ENCODE peak calls at places on chromosome 18, in four cellular contexts. One of them, this sample, is unnamed.

GRCh38 chr18:2644535-2644934 is 11.0 kb upstream of the SMCHD1 start:
- DNase-seq in RWPE1: no peak
- DNase-seq in GM10248: no peak
- DNase-seq in WTC11: no peak
- DNase-seq in this sample: no peak

GRCh38 chr18:3211236-3211992 is 8.4 kb downstream of the MYOM1 start:
- DNase-seq in WTC11: no peak
- DNase-seq in RWPE1: no peak
- DNase-seq in GM10248: no peak
- DNase-seq in this sample: no peak

GRCh38 chr18:63832470-63832869 is 55.0 kb upstream of the SERPINB2 start:
- DNase-seq in WTC11: no peak
- DNase-seq in RWPE1: peak
- DNase-seq in GM10248: peak
- DNase-seq in this sample: no peak

GRCh38 chr18:63997606-63998005 is 27.7 kb downstream of the SERPINB8 start:
- DNase-seq in WTC11: no peak
- DNase-seq in RWPE1: no peak
- DNase-seq in GM10248: no peak
- DNase-seq in this sample: no peak

GRCh38 chr18:10070581-10071000 is 156.8 kb downstream of the VAPA start:
- DNase-seq in GM10248: no peak
- DNase-seq in RWPE1: no peak
- DNase-seq in WTC11: no peak
- DNase-seq in this sample: no peak

GRCh38 chr18:76349067-76349715 is 145.9 kb downstream of the ZNF516 start:
- DNase-seq in RWPE1: peak
- DNase-seq in GM10248: peak
- DNase-seq in WTC11: peak
- DNase-seq in this sample: peak

GRCh38 chr18:52060612-52061259 is 279.3 kb upstream of the DCC start:
- DNase-seq in RWPE1: no peak
- DNase-seq in WTC11: peak
- DNase-seq in GM10248: no peak
- DNase-seq in this sample: no peak

GRCh38 chr18:47893047-47893446 is 37.4 kb downstream of the SMAD2 start:
- DNase-seq in RWPE1: no peak
- DNase-seq in GM10248: no peak
- DNase-seq in WTC11: no peak
- DNase-seq in this sample: no peak

GRCh38 chr18:42296192-42296591 is 341.2 kb downstream of the PIK3C3 start:
- DNase-seq in WTC11: no peak
- DNase-seq in GM10248: no peak
- DNase-seq in RWPE1: no peak
- DNase-seq in this sample: no peak

GRCh38 chr18:42287047-42287446 is 332.0 kb downstream of the PIK3C3 start:
- DNase-seq in RWPE1: no peak
- DNase-seq in WTC11: no peak
- DNase-seq in GM10248: no peak
- DNase-seq in this sample: no peak

GRCh38 chr18:42289526-42289925 is 334.5 kb downstream of the PIK3C3 start:
- DNase-seq in GM10248: no peak
- DNase-seq in WTC11: no peak
- DNase-seq in RWPE1: no peak
- DNase-seq in this sample: no peak

GRCh38 chr18:42292654-42293053 is 337.6 kb downstream of the PIK3C3 start:
- DNase-seq in WTC11: no peak
- DNase-seq in RWPE1: no peak
- DNase-seq in GM10248: no peak
- DNase-seq in this sample: no peak

GRCh38 chr18:42290318-42291307 is 335.6 kb downstream of the PIK3C3 start:
- DNase-seq in GM10248: no peak
- DNase-seq in RWPE1: no peak
- DNase-seq in WTC11: no peak
- DNase-seq in this sample: no peak
- TF ChIP-seq CTCF in GM10248: no peak
- TF ChIP-seq CTCF in RWPE1: no peak
- TF ChIP-seq CTCF in WTC11: no peak
- TF ChIP-seq CTCF in this sample: no peak

DNA sequence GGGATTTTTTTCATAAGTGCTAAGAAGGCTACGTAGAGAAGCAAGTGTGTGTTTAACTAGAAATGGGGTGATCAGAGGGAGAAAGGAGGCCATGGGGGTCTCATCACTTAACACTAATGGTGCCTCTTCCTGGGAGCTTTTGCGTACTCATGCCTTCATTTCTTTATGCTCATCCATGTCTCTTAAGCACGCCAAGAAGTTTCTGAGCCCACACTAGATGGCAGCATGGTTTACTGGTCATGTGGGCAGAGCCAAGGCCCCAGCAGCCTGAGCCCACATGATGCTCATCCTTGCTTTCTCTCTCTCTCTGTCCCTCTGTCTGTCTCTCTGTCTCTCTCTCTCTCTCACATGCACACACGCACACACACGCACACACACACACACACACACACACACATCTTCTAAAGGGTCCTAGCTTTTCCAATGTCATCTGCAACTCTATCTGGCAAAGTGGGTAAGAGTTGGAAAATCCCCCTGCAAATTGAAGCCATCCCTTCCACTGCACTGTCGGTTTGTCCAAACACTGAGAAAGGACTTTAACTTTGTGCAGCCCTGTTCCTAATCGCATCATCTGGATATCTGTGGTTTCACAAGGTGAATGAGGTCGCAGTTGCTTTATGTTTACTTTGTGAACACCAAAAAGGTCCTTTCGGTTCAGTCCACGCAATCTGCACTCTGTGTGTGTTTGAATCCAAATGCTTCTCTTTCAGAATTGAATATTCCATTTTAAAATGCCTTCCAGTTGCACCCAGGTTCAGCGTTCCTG is 137.2 kb upstream of the CCDC68 start:
- DNase-seq in WTC11: peak
- DNase-seq in RWPE1: peak
- DNase-seq in GM10248: peak
- DNase-seq in this sample: peak
- TF ChIP-seq CTCF in WTC11: no peak
- TF ChIP-seq CTCF in RWPE1: peak
- TF ChIP-seq CTCF in GM10248: peak
- TF ChIP-seq CTCF in this sample: peak

DNA sequence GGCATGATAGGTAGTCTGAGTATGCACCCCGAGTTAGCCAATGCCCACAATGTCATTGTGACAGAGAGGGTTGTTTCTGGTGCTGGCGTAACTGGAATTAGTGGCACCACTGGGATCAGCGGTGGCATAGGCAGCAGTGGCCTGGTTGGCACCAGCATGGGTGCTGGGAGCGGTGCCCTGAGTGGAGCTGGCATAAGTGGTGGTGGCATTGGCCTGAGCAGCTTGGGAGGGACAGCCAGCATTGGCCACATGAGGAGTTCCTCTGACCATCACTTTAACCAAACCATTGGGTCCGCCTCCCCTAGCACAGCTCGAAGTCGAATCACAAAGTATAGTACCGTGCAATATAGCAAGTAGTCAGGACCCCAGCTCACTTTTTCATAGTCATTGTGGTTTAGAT is 21.6 kb upstream of the DSG4 start:
- DNase-seq in GM10248: no peak
- DNase-seq in WTC11: no peak
- DNase-seq in RWPE1: no peak
- DNase-seq in this sample: no peak
- TF ChIP-seq CTCF in GM10248: no peak
- TF ChIP-seq CTCF in WTC11: no peak
- TF ChIP-seq CTCF in RWPE1: no peak
- TF ChIP-seq CTCF in this sample: no peak

GRCh38 chr18:13103366-13103765 is 112.2 kb downstream of the CEP192 start:
- DNase-seq in GM10248: no peak
- DNase-seq in RWPE1: no peak
- DNase-seq in WTC11: no peak
- DNase-seq in this sample: no peak
- TF ChIP-seq CTCF in GM10248: no peak
- TF ChIP-seq CTCF in RWPE1: peak
- TF ChIP-seq CTCF in WTC11: peak
- TF ChIP-seq CTCF in this sample: peak

DNA sequence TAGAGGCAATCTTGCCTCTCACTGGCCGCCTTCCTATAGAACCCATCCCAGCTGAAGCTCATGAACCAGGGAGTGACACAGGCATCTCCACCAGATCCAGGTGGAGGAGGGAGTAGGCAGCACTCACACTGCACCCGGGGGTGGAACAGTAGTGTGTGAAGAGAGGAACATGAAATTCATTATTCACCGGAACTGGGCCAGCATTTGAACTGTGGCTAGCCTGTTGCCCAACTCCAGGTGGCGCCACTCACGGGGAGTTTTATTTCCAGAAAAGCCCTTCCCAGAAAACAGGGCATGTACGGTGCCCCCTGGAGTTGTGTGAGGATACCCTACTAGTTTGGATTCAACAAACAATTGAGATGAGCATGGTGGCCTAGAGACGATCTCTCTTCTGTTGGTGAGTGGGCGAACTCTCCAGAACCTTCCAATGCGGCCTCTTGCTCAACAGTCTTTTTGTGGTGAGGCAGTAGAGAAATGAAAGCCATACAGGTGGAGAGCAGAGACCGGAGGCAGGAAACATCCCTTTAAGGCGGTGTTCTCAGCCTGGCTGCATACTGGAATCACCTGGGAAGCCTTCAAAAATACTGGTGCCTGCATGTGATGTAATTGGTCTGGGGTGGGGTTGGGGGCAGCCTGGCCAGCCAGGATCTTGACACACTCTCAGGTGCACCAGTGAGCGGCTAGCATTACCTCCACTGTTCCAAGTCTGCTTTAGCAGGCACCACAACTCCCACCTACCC is 73.5 kb upstream of the NEDD4L start:
- DNase-seq in RWPE1: no peak
- DNase-seq in WTC11: peak
- DNase-seq in GM10248: no peak
- DNase-seq in this sample: no peak
- TF ChIP-seq CTCF in RWPE1: peak
- TF ChIP-seq CTCF in WTC11: peak
- TF ChIP-seq CTCF in GM10248: peak
- TF ChIP-seq CTCF in this sample: peak

DNA sequence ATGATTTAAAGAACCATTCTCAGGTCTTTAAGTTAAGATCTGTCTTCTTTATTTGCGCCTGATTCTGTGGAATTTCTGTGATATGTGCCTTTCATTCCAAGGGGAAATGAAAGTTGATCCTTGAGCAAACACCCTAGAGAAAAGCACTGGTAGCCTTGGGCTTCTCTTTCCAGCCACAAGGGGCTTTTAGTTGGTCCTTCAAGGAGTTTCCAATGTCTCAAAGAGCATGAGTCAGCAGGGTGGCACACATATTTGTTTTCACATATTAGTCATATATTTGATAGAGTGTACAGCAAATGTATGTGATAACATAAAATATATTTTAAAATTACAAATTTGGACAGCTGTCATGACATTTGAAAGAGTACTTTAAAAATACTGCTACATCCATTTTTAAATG is 339.5 kb downstream of the TXNL1 start:
- DNase-seq in RWPE1: peak
- DNase-seq in WTC11: no peak
- DNase-seq in GM10248: no peak
- DNase-seq in this sample: no peak
- TF ChIP-seq CTCF in RWPE1: no peak
- TF ChIP-seq CTCF in WTC11: no peak
- TF ChIP-seq CTCF in GM10248: no peak
- TF ChIP-seq CTCF in this sample: no peak

DNA sequence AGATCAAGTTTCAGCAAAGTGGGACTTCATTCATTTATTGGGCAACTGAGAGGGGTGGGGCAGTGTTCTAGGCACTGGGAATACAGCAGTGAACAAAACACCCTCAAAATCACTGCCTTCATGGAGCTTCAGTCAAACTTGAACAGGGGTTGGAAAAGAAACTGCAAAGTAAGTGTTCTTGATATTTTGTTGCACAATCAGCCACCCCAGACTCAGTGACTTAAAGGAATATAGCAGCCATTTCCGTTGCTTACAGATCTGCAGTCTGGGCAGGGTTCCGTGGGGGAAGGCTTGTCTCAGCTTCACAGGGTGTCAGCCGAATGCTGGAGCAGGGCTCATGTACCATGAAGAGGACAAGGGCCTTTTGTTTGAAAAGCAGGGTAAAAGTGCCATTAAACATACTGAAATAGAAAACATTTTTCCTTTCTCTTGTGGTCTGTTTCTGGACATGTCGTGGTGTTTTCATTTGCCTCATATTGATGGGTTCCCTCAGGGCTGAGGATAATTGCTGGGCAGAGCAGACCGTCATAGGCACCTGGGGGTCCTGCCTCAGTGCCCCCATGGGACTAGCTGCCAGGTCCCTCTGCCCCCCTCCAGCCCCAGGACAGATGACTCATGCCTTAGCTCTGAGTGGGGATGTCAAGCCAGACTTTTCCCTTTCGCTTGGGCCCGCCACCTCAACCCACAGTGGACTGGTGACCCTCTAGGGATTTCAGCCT is 96.3 kb downstream of the PTPRM start:
- DNase-seq in RWPE1: no peak
- DNase-seq in WTC11: no peak
- DNase-seq in GM10248: no peak
- DNase-seq in this sample: no peak
- TF ChIP-seq CTCF in RWPE1: no peak
- TF ChIP-seq CTCF in WTC11: no peak
- TF ChIP-seq CTCF in GM10248: no peak
- TF ChIP-seq CTCF in this sample: no peak

GRCh38 chr18:43592268-43592667 is 315.0 kb upstream of the SYT4 start:
- DNase-seq in WTC11: no peak
- DNase-seq in GM10248: no peak
- DNase-seq in RWPE1: no peak
- DNase-seq in this sample: no peak

GRCh38 chr18:43590182-43590903 is 313.1 kb upstream of the SYT4 start:
- DNase-seq in WTC11: no peak
- DNase-seq in RWPE1: no peak
- DNase-seq in GM10248: no peak
- DNase-seq in this sample: no peak

GRCh38 chr18:43601432-43601831 is 324.1 kb upstream of the SYT4 start:
- DNase-seq in WTC11: no peak
- DNase-seq in GM10248: no peak
- DNase-seq in RWPE1: no peak
- DNase-seq in this sample: no peak

GRCh38 chr18:43596106-43596712 is 318.9 kb upstream of the SYT4 start:
- DNase-seq in WTC11: no peak
- DNase-seq in RWPE1: peak
- DNase-seq in GM10248: peak
- DNase-seq in this sample: no peak
- TF ChIP-seq CTCF in WTC11: no peak
- TF ChIP-seq CTCF in RWPE1: peak
- TF ChIP-seq CTCF in GM10248: peak
- TF ChIP-seq CTCF in this sample: peak

GRCh38 chr18:26631135-26631534 is 82.8 kb upstream of the KCTD1 start:
- DNase-seq in GM10248: no peak
- DNase-seq in WTC11: no peak
- DNase-seq in RWPE1: no peak
- DNase-seq in this sample: no peak
- TF ChIP-seq CTCF in GM10248: no peak
- TF ChIP-seq CTCF in WTC11: no peak
- TF ChIP-seq CTCF in RWPE1: no peak
- TF ChIP-seq CTCF in this sample: no peak